ENCODE peak calls at places on chromosome 12, in seven cellular contexts. H, W, N, E, O, M and L are unnamed samples.

GRCh38 chr12:91361864-91362263 is 179.2 kb upstream of the DCN start:
- DNase-seq in H (no peak), W (no peak), N (peak; percentile 17), E (no peak), O (no peak), M (no peak), L (no peak)

GRCh38 chr12:75784591-75784990 is 247.0 kb downstream of the PHLDA1 start:
- DNase-seq in H (no peak), W (no peak), N (no peak), E (no peak), O (no peak), M (no peak), L (no peak)

GRCh38 chr12:25677180-25677937 is 124.3 kb upstream of the LMNTD1 start:
- DNase-seq in H (peak; percentile 28), W (no peak), N (no peak), E (no peak), O (no peak), M (no peak), L (no peak)

GRCh38 chr12:31620311-31620710 is 29.4 kb upstream of the DENND5B start:
- DNase-seq in H (no peak), W (peak; percentile 41), N (no peak), E (no peak), O (no peak), M (no peak), L (no peak)

GRCh38 chr12:56836800-56837663 is 73.9 kb downstream of the HSD17B6 start:
- DNase-seq in H (no peak), W (no peak), N (no peak), E (no peak), O (no peak), M (peak; percentile 13), L (no peak)

GRCh38 chr12:58750484-58750883 is 169.8 kb downstream of the LRIG3 start:
- DNase-seq in H (no peak), W (peak; percentile 4), N (no peak), E (no peak), O (no peak), M (no peak), L (no peak)

GRCh38 chr12:109740694-109741245 is 27.1 kb downstream of the FAM222A start:
- DNase-seq in H (no peak), W (no peak), N (no peak), E (no peak), O (peak; percentile 34), M (no peak), L (no peak)

GRCh38 chr12:116520225-116520624 is 39.0 kb upstream of the MAP1LC3B2 start:
- DNase-seq in H (no peak), W (no peak), N (no peak), E (no peak), O (no peak), M (no peak), L (no peak)

GRCh38 chr12:46936042-46936441 is 110.2 kb upstream of the SLC38A4 start:
- DNase-seq in H (no peak), W (no peak), N (no peak), E (no peak), O (no peak), M (no peak), L (no peak)